ENCODE peak calls at places on chromosomes 13 and 19, in eight cellular contexts. F is tibial artery; J is CD4-positive, CD25-positive, alpha-beta regulatory T cell; S is SJSA1; G is thoracic aorta; O is colonic mucosa; V is MM.1S; L is cardiac muscle cell. B is an unnamed sample.
A peak's percentile ranks its signal among the peaks of the same experiment; 100 is the strongest.

GRCh38 chr13:20221772-20222171 is 10.3 kb downstream of the GJB6 start:
- DNase-seq in F (no peak), J (no peak), S (no peak), G (no peak), O (no peak), V (no peak), L (peak; percentile 30), B (no peak)

GRCh38 chr19:2721570-2722540 is 683 bp upstream of the DIRAS1 start:
- DNase-seq in F (no peak), J (no peak), S (no peak), G (no peak), O (no peak), V (no peak), L (no peak), B (no peak)

GRCh38 chr19:38057954-38058690 is 151.1 kb downstream of the SIPA1L3 start:
- DNase-seq in F (no peak), J (no peak), S (no peak), G (no peak), O (peak; percentile 71), V (no peak), L (no peak), B (no peak)

GRCh38 chr13:98966019-98966418 is 11.8 kb downstream of the DOCK9 start:
- DNase-seq in F (no peak), J (no peak), S (peak; percentile 71), G (no peak), O (no peak), V (no peak), L (no peak), B (no peak)

GRCh38 chr13:20160346-20161274 is at the start of gene GJA3:
- DNase-seq in F (no peak), J (peak; percentile 31), S (no peak), G (no peak), O (no peak), V (no peak), L (peak; percentile 22), B (peak; percentile 34)

GRCh38 chr13:28531195-28531955 is 36.4 kb upstream of the FLT1 start:
- DNase-seq in F (no peak), J (no peak), S (peak; percentile 41), G (no peak), O (peak; percentile 33), V (no peak), L (peak; percentile 41), B (no peak)

GRCh38 chr13:48334534-48335127 is 31.1 kb downstream of the RB1 start:
- DNase-seq in F (no peak), J (no peak), S (no peak), G (no peak), O (no peak), V (peak; percentile 45), L (peak; percentile 61), B (peak; percentile 53)

GRCh38 chr13:109746364-109746763 is 40.0 kb downstream of the IRS2 start:
- DNase-seq in F (no peak), J (no peak), S (peak; percentile 71), G (no peak), O (no peak), V (no peak), L (no peak), B (no peak)

GRCh38 chr13:113632706-113633484 is 25.1 kb downstream of the ATP4B start:
- DNase-seq in F (no peak), J (no peak), S (no peak), G (no peak), O (no peak), V (no peak), L (no peak), B (no peak)

GRCh38 chr19:21677696-21678418 is 89.5 kb downstream of the ZNF100 start:
- DNase-seq in F (no peak), J (no peak), S (no peak), G (no peak), O (no peak), V (no peak), L (no peak), B (no peak)

GRCh38 chr13:31987535-31988170 is 43.9 kb upstream of the FRY start:
- DNase-seq in F (no peak), J (no peak), S (no peak), G (no peak), O (no peak), V (no peak), L (no peak), B (no peak)

GRCh38 chr13:30331331-30331771 is 24.0 kb upstream of the KATNAL1 start:
- DNase-seq in F (no peak), J (no peak), S (no peak), G (no peak), O (no peak), V (no peak), L (no peak), B (no peak)

GRCh38 chr19:23698711-23699520 is 11.9 kb upstream of the ZNF675 start:
- DNase-seq in F (no peak), J (no peak), S (no peak), G (no peak), O (peak; percentile 52), V (peak; percentile 34), L (no peak), B (no peak)

GRCh38 chr13:45299194-45299593 is 41.8 kb downstream of the TPT1 start:
- DNase-seq in F (no peak), J (no peak), S (no peak), G (no peak), O (no peak), V (no peak), L (peak; percentile 81), B (no peak)

GRCh38 chr13:45242070-45242469 is 41.2 kb upstream of the KCTD4 start:
- DNase-seq in F (no peak), J (no peak), S (no peak), G (no peak), O (no peak), V (no peak), L (peak; percentile 64), B (no peak)

GRCh38 chr19:6811906-6812305 is 39.4 kb downstream of the VAV1 start:
- DNase-seq in F (no peak), J (no peak), S (no peak), G (no peak), O (no peak), V (no peak), L (peak; percentile 83), B (no peak)

GRCh38 chr13:23771966-23772365 is 117.2 kb downstream of the MIPEP start:
- DNase-seq in F (no peak), J (no peak), S (no peak), G (no peak), O (no peak), V (no peak), L (no peak), B (no peak)

GRCh38 chr13:23766939-23767338 is 122.3 kb downstream of the MIPEP start:
- DNase-seq in F (no peak), J (no peak), S (no peak), G (no peak), O (no peak), V (no peak), L (no peak), B (no peak)

GRCh38 chr13:23772717-23773116 is 116.5 kb downstream of the MIPEP start:
- DNase-seq in F (no peak), J (no peak), S (no peak), G (no peak), O (no peak), V (no peak), L (no peak), B (no peak)

GRCh38 chr13:23767806-23768205 is 121.4 kb downstream of the MIPEP start:
- DNase-seq in F (no peak), J (no peak), S (no peak), G (no peak), O (no peak), V (no peak), L (no peak), B (no peak)

DNA sequence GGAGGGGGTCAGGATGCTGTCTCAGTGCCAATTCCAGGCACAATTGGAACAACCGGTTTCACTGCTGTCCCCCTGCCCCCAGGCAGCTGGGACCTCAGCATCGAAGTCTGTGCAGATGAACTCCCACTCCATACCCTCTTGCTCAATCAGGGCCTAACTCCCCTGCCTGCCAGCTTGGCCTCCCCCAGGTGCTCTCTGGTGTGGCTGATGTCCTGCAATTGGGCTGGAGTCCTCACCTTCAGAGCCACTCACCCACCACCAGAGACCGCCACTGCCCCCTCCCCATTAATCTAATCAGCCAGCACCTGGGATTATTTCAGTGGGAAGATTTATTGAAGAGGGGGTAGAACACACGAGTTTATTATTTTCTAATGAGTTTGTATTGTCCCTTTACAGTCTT is 118.8 kb downstream of the MIPEP start:
- DNase-seq in F (no peak), J (no peak), S (no peak), G (no peak), O (no peak), V (no peak), L (no peak), B (no peak)
- H3K4me3 ChIP-seq in F (no peak overlapping the region), J (no peak overlapping the region), S (no peak overlapping the region), G (no peak overlapping the region), O (no peak overlapping the region), V (no peak overlapping the region), L (no peak overlapping the region), B (no peak overlapping the region)

GRCh38 chr19:8074501-8074900 is 21.9 kb downstream of the CCL25 start:
- DNase-seq in F (no peak), J (no peak), S (no peak), G (no peak), O (no peak), V (no peak), L (no peak), B (no peak)

GRCh38 chr19:8069116-8069973 is 16.8 kb downstream of the CCL25 start:
- DNase-seq in F (no peak), J (no peak), S (no peak), G (no peak), O (peak; percentile 24), V (peak; percentile 31), L (no peak), B (no peak)

GRCh38 chr19:8075158-8076086 is 22.9 kb downstream of the CCL25 start:
- DNase-seq in F (no peak), J (no peak), S (no peak), G (no peak), O (no peak), V (no peak), L (no peak), B (no peak)

GRCh38 chr19:8071912-8072311 is 19.4 kb downstream of the CCL25 start:
- DNase-seq in F (no peak), J (no peak), S (no peak), G (no peak), O (no peak), V (no peak), L (no peak), B (no peak)
- H3K9me3 ChIP-seq in F (no peaks in the 10 kb centered on the region), J (peaks cover 12% of the 10 kb centered on the region), S (peaks cover 9% of the 10 kb centered on the region), G (peaks cover 12% of the 10 kb centered on the region), O (no peaks in the 10 kb centered on the region), V (no peaks in the 10 kb centered on the region), L (no peaks in the 10 kb centered on the region), B (peaks cover 15% of the 10 kb centered on the region)

GRCh38 chr13:67966065-67966464 is 735.9 kb upstream of the PCDH9 start:
- DNase-seq in F (no peak), J (no peak), S (no peak), G (no peak), O (no peak), V (no peak), L (no peak), B (no peak)
- H3K4me3 ChIP-seq in F (no peak overlapping the region), J (no peak overlapping the region), S (no peak overlapping the region), G (no peak overlapping the region), O (no peak overlapping the region), V (no peak overlapping the region), L (no peak overlapping the region), B (no peak overlapping the region)

DNA sequence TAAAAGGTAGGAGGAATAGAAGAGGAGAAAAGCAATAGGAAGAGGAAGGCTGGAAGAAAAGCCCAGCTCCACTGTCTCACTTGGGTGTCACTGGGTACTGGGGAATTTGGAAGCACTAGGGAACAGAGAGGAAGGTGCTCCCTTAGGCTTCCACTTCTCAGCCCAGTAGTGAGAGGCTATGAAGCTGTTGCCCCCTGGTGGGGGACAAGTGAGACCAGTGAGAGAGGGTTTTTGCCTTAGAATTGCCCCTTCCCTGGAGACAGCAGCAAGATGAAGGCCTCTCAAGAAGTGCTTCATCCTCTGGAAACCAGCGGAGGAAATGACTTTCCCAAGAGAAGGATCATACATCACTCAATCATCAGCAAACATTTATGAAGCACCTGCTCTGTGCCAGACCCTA is 4.7 kb upstream of the ZNF606 start:
- DNase-seq in F (no peak), J (no peak), S (no peak), G (no peak), O (no peak), V (no peak), L (no peak), B (no peak)
- H3K9me3 ChIP-seq in F (peaks cover 9% of the 10 kb centered on the region), J (peaks cover 48% of the 10 kb centered on the region), S (peaks cover 22% of the 10 kb centered on the region), G (peaks cover 86% of the 10 kb centered on the region), O (peaks cover 13% of the 10 kb centered on the region), V (no peaks in the 10 kb centered on the region), L (no peaks in the 10 kb centered on the region), B (peaks cover 59% of the 10 kb centered on the region)

B was measured in CD4-positive, alpha-beta memory T cell.